ENCODE peak calls at places on chromosomes 16 and 17, in ten cellular contexts. One of them, this sample, is unnamed.

GRCh38 chr17:72139213-72139612 is 18.4 kb downstream of the SOX9 start:
- DNase-seq in transverse colon: no peak
- DNase-seq in kidney epithelial cell: no peak
- DNase-seq in Peyer's patch: no peak
- DNase-seq in epithelial cell of esophagus: peak; percentile 86
- DNase-seq in CD4-positive, alpha-beta memory T cell: no peak
- DNase-seq in fibroblast of mammary gland: peak; percentile 72
- DNase-seq in CD8-positive, alpha-beta memory T cell: no peak
- DNase-seq in cardiac fibroblast: no peak
- DNase-seq in lung: no peak
- DNase-seq in this sample: no peak

GRCh38 chr16:9647981-9648701 is 534.1 kb downstream of the GRIN2A start:
- DNase-seq in cardiac fibroblast: peak; percentile 6
- DNase-seq in epithelial cell of esophagus: peak; percentile 24
- DNase-seq in fibroblast of mammary gland: peak; percentile 36
- DNase-seq in lung: no peak
- DNase-seq in Peyer's patch: no peak
- DNase-seq in transverse colon: no peak
- DNase-seq in CD8-positive, alpha-beta memory T cell: no peak
- DNase-seq in CD4-positive, alpha-beta memory T cell: no peak
- DNase-seq in kidney epithelial cell: no peak
- DNase-seq in this sample: peak; percentile 6

GRCh38 chr17:20988001-20988641 is 54.7 kb downstream of the USP22 start:
- DNase-seq in epithelial cell of esophagus: no peak
- DNase-seq in CD8-positive, alpha-beta memory T cell: no peak
- DNase-seq in transverse colon: no peak
- DNase-seq in cardiac fibroblast: no peak
- DNase-seq in kidney epithelial cell: no peak
- DNase-seq in CD4-positive, alpha-beta memory T cell: no peak
- DNase-seq in Peyer's patch: peak; percentile 31
- DNase-seq in fibroblast of mammary gland: no peak
- DNase-seq in lung: no peak
- DNase-seq in this sample: no peak

GRCh38 chr17:48051706-48052486 is 3.7 kb downstream of the NFE2L1 start:
- DNase-seq in transverse colon: peak; percentile 50
- DNase-seq in kidney epithelial cell: no peak
- DNase-seq in Peyer's patch: peak; percentile 65
- DNase-seq in cardiac fibroblast: peak; percentile 98
- DNase-seq in CD8-positive, alpha-beta memory T cell: no peak
- DNase-seq in lung: no peak
- DNase-seq in CD4-positive, alpha-beta memory T cell: no peak
- DNase-seq in epithelial cell of esophagus: peak; percentile 60
- DNase-seq in fibroblast of mammary gland: peak; percentile 90
- DNase-seq in this sample: no peak

GRCh38 chr17:56319531-56319930 is 166.3 kb downstream of the ANKFN1 start:
- DNase-seq in epithelial cell of esophagus: peak; percentile 59
- DNase-seq in CD8-positive, alpha-beta memory T cell: no peak
- DNase-seq in cardiac fibroblast: peak; percentile 25
- DNase-seq in CD4-positive, alpha-beta memory T cell: no peak
- DNase-seq in Peyer's patch: no peak
- DNase-seq in fibroblast of mammary gland: peak; percentile 84
- DNase-seq in transverse colon: no peak
- DNase-seq in kidney epithelial cell: peak; percentile 7
- DNase-seq in lung: no peak
- DNase-seq in this sample: peak; percentile 59

GRCh38 chr16:66515543-66516171 is 34.3 kb downstream of the TK2 start:
- DNase-seq in transverse colon: no peak
- DNase-seq in Peyer's patch: peak; percentile 46
- DNase-seq in CD8-positive, alpha-beta memory T cell: no peak
- DNase-seq in lung: no peak
- DNase-seq in epithelial cell of esophagus: peak; percentile 35
- DNase-seq in fibroblast of mammary gland: peak; percentile 61
- DNase-seq in kidney epithelial cell: no peak
- DNase-seq in CD4-positive, alpha-beta memory T cell: no peak
- DNase-seq in cardiac fibroblast: peak; percentile 88
- DNase-seq in this sample: no peak

GRCh38 chr16:48862087-48862532 is 252.1 kb upstream of the N4BP1 start:
- DNase-seq in cardiac fibroblast: no peak
- DNase-seq in epithelial cell of esophagus: peak; percentile 67
- DNase-seq in Peyer's patch: no peak
- DNase-seq in CD4-positive, alpha-beta memory T cell: no peak
- DNase-seq in lung: no peak
- DNase-seq in fibroblast of mammary gland: peak; percentile 86
- DNase-seq in CD8-positive, alpha-beta memory T cell: no peak
- DNase-seq in kidney epithelial cell: peak; percentile 4
- DNase-seq in transverse colon: peak; percentile 8
- DNase-seq in this sample: no peak

GRCh38 chr17:46106966-46107644 is 86.1 kb downstream of the KANSL1 start:
- DNase-seq in transverse colon: no peak
- DNase-seq in epithelial cell of esophagus: no peak
- DNase-seq in CD4-positive, alpha-beta memory T cell: no peak
- DNase-seq in lung: no peak
- DNase-seq in fibroblast of mammary gland: no peak
- DNase-seq in Peyer's patch: no peak
- DNase-seq in cardiac fibroblast: no peak
- DNase-seq in kidney epithelial cell: no peak
- DNase-seq in CD8-positive, alpha-beta memory T cell: no peak
- DNase-seq in this sample: no peak

GRCh38 chr16:63618896-63619295 is 1503.0 kb downstream of the CDH11 start:
- DNase-seq in cardiac fibroblast: no peak
- DNase-seq in CD4-positive, alpha-beta memory T cell: no peak
- DNase-seq in transverse colon: no peak
- DNase-seq in epithelial cell of esophagus: no peak
- DNase-seq in CD8-positive, alpha-beta memory T cell: no peak
- DNase-seq in fibroblast of mammary gland: no peak
- DNase-seq in kidney epithelial cell: no peak
- DNase-seq in Peyer's patch: no peak
- DNase-seq in lung: no peak
- DNase-seq in this sample: peak; percentile 22

GRCh38 chr16:49455991-49456745 is 82.6 kb downstream of the C16orf78 start:
- DNase-seq in cardiac fibroblast: no peak
- DNase-seq in CD4-positive, alpha-beta memory T cell: no peak
- DNase-seq in epithelial cell of esophagus: no peak
- DNase-seq in fibroblast of mammary gland: no peak
- DNase-seq in CD8-positive, alpha-beta memory T cell: no peak
- DNase-seq in transverse colon: no peak
- DNase-seq in lung: no peak
- DNase-seq in Peyer's patch: peak; percentile 27
- DNase-seq in kidney epithelial cell: no peak
- DNase-seq in this sample: no peak

GRCh38 chr16:10188236-10188635 is 6.0 kb upstream of the GRIN2A start:
- DNase-seq in transverse colon: no peak
- DNase-seq in Peyer's patch: no peak
- DNase-seq in fibroblast of mammary gland: no peak
- DNase-seq in kidney epithelial cell: no peak
- DNase-seq in lung: no peak
- DNase-seq in CD4-positive, alpha-beta memory T cell: no peak
- DNase-seq in epithelial cell of esophagus: peak; percentile 9
- DNase-seq in CD8-positive, alpha-beta memory T cell: no peak
- DNase-seq in cardiac fibroblast: no peak
- DNase-seq in this sample: no peak

GRCh38 chr17:51200295-51200694 is 34.1 kb downstream of the NME2 start:
- DNase-seq in Peyer's patch: no peak
- DNase-seq in lung: no peak
- DNase-seq in cardiac fibroblast: no peak
- DNase-seq in epithelial cell of esophagus: no peak
- DNase-seq in transverse colon: no peak
- DNase-seq in fibroblast of mammary gland: no peak
- DNase-seq in CD4-positive, alpha-beta memory T cell: peak; percentile 27
- DNase-seq in kidney epithelial cell: no peak
- DNase-seq in CD8-positive, alpha-beta memory T cell: no peak
- DNase-seq in this sample: no peak

GRCh38 chr16:57185446-57185944 is 344 bp downstream of the PSME3IP1 start:
- DNase-seq in CD8-positive, alpha-beta memory T cell: no peak
- DNase-seq in cardiac fibroblast: peak; percentile 69
- DNase-seq in transverse colon: peak; percentile 50
- DNase-seq in epithelial cell of esophagus: peak; percentile 81
- DNase-seq in kidney epithelial cell: no peak
- DNase-seq in Peyer's patch: no peak
- DNase-seq in CD4-positive, alpha-beta memory T cell: no peak
- DNase-seq in fibroblast of mammary gland: peak; percentile 84
- DNase-seq in lung: peak; percentile 40
- DNase-seq in this sample: no peak

GRCh38 chr17:76432712-76433336 is 20.1 kb downstream of the UBE2O start:
- DNase-seq in transverse colon: no peak
- DNase-seq in Peyer's patch: no peak
- DNase-seq in epithelial cell of esophagus: peak; percentile 54
- DNase-seq in lung: no peak
- DNase-seq in cardiac fibroblast: no peak
- DNase-seq in kidney epithelial cell: no peak
- DNase-seq in CD8-positive, alpha-beta memory T cell: no peak
- DNase-seq in fibroblast of mammary gland: peak; percentile 51
- DNase-seq in CD4-positive, alpha-beta memory T cell: no peak
- DNase-seq in this sample: no peak

GRCh38 chr16:66522816-66523590 is 26.9 kb downstream of the TK2 start:
- DNase-seq in fibroblast of mammary gland: no peak
- DNase-seq in cardiac fibroblast: no peak
- DNase-seq in transverse colon: no peak
- DNase-seq in epithelial cell of esophagus: no peak
- DNase-seq in CD4-positive, alpha-beta memory T cell: no peak
- DNase-seq in CD8-positive, alpha-beta memory T cell: no peak
- DNase-seq in Peyer's patch: no peak
- DNase-seq in kidney epithelial cell: no peak
- DNase-seq in lung: no peak
- DNase-seq in this sample: no peak

GRCh38 chr16:6643083-6643686 is 689.5 kb upstream of the RBFOX1 start:
- DNase-seq in epithelial cell of esophagus: peak; percentile 64
- DNase-seq in CD4-positive, alpha-beta memory T cell: peak; percentile 28
- DNase-seq in kidney epithelial cell: no peak
- DNase-seq in transverse colon: peak; percentile 49
- DNase-seq in fibroblast of mammary gland: peak; percentile 50
- DNase-seq in cardiac fibroblast: peak; percentile 63
- DNase-seq in lung: no peak
- DNase-seq in Peyer's patch: peak; percentile 83
- DNase-seq in CD8-positive, alpha-beta memory T cell: peak; percentile 21
- DNase-seq in this sample: peak; percentile 14

GRCh38 chr17:28416703-28417311 is 10.8 kb upstream of the SLC46A1 start:
- DNase-seq in lung: peak; percentile 71
- DNase-seq in cardiac fibroblast: peak; percentile 76
- DNase-seq in CD8-positive, alpha-beta memory T cell: peak; percentile 45
- DNase-seq in CD4-positive, alpha-beta memory T cell: peak; percentile 58
- DNase-seq in fibroblast of mammary gland: peak; percentile 64
- DNase-seq in kidney epithelial cell: no peak
- DNase-seq in epithelial cell of esophagus: peak; percentile 78
- DNase-seq in Peyer's patch: peak; percentile 85
- DNase-seq in transverse colon: peak; percentile 68
- DNase-seq in this sample: peak; percentile 10

GRCh38 chr17:8611671-8612298 is 18.7 kb downstream of the MYH10 start:
- DNase-seq in CD8-positive, alpha-beta memory T cell: no peak
- DNase-seq in cardiac fibroblast: peak; percentile 87
- DNase-seq in kidney epithelial cell: no peak
- DNase-seq in Peyer's patch: no peak
- DNase-seq in epithelial cell of esophagus: no peak
- DNase-seq in lung: no peak
- DNase-seq in transverse colon: no peak
- DNase-seq in fibroblast of mammary gland: peak; percentile 33
- DNase-seq in CD4-positive, alpha-beta memory T cell: no peak
- DNase-seq in this sample: no peak
- H3K4me3 ChIP-seq in CD8-positive, alpha-beta memory T cell: no peak overlapping the region
- H3K4me3 ChIP-seq in cardiac fibroblast: peak overlapping the region; percentile 48
- H3K4me3 ChIP-seq in kidney epithelial cell: no peak overlapping the region
- H3K4me3 ChIP-seq in Peyer's patch: no peak overlapping the region
- H3K4me3 ChIP-seq in epithelial cell of esophagus: no peak overlapping the region
- H3K4me3 ChIP-seq in lung: no peak overlapping the region
- H3K4me3 ChIP-seq in transverse colon: no peak overlapping the region
- H3K4me3 ChIP-seq in fibroblast of mammary gland: peak overlapping the region; percentile 25
- H3K4me3 ChIP-seq in CD4-positive, alpha-beta memory T cell: no peak overlapping the region
- H3K4me3 ChIP-seq in this sample: peak overlapping the region; percentile 29

DNA sequence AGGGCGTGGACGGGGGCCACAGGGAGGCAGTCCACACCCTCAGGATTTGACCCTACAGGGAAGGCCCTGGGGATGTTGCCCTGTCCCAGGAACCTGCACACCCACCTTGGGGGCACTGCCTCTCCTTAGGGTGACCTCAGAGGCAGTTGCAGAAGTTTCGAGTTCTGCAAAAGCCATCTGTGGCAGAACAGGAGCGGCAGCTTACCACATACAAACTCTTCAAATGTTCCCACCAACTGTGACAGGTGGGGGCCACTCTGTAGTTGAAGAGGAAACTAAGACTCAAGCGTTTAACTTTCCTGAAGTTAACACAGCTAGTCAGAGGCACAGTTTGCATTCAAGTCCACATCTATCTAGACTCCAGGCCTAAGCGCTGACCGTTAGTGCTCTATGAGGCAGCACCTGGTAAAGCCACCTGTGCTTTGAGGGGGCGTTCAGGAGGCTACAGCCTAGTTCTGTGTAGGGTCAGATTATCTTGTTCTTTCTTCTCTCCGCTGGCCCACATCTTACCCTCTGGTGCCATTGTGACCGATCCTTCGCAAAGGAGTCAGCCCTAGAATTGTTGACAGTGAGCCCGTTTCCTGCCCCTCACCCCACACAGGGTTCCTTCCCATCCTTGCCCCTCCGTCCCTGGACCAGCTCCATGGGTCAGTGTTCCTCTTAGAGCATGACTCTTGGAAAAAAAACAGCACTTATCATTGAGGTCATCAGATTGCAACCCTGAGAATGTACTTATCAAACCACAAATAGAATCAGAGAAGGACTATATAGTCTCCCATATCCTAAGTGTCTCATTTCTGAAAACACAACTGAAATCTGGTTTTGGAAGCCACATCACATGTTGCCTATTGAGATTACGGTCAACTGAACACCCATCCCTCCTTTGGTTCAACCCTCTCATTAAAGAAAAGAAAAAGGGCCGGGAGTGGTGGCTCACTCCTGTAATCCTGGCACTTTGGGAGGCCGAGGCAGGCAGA is 45.4 kb downstream of the CDH1 start:
- DNase-seq in cardiac fibroblast: no peak
- DNase-seq in kidney epithelial cell: no peak
- DNase-seq in Peyer's patch: no peak
- DNase-seq in fibroblast of mammary gland: no peak
- DNase-seq in lung: no peak
- DNase-seq in epithelial cell of esophagus: no peak
- DNase-seq in CD4-positive, alpha-beta memory T cell: no peak
- DNase-seq in transverse colon: no peak
- DNase-seq in CD8-positive, alpha-beta memory T cell: no peak
- DNase-seq in this sample: no peak
- H3K4me3 ChIP-seq in cardiac fibroblast: no peak overlapping the region
- H3K4me3 ChIP-seq in kidney epithelial cell: no peak overlapping the region
- H3K4me3 ChIP-seq in Peyer's patch: no peak overlapping the region
- H3K4me3 ChIP-seq in fibroblast of mammary gland: no peak overlapping the region
- H3K4me3 ChIP-seq in lung: no peak overlapping the region
- H3K4me3 ChIP-seq in epithelial cell of esophagus: no peak overlapping the region
- H3K4me3 ChIP-seq in CD4-positive, alpha-beta memory T cell: no peak overlapping the region
- H3K4me3 ChIP-seq in transverse colon: no peak overlapping the region
- H3K4me3 ChIP-seq in CD8-positive, alpha-beta memory T cell: no peak overlapping the region
- H3K4me3 ChIP-seq in this sample: no peak overlapping the region

GRCh38 chr17:29791336-29791735 is 138.7 kb downstream of the SSH2 start:
- DNase-seq in kidney epithelial cell: no peak
- DNase-seq in fibroblast of mammary gland: no peak
- DNase-seq in lung: no peak
- DNase-seq in cardiac fibroblast: no peak
- DNase-seq in CD4-positive, alpha-beta memory T cell: no peak
- DNase-seq in epithelial cell of esophagus: peak; percentile 62
- DNase-seq in CD8-positive, alpha-beta memory T cell: no peak
- DNase-seq in transverse colon: no peak
- DNase-seq in Peyer's patch: no peak
- DNase-seq in this sample: no peak
- H3K4me3 ChIP-seq in kidney epithelial cell: no peak overlapping the region
- H3K4me3 ChIP-seq in fibroblast of mammary gland: no peak overlapping the region
- H3K4me3 ChIP-seq in lung: no peak overlapping the region
- H3K4me3 ChIP-seq in cardiac fibroblast: no peak overlapping the region
- H3K4me3 ChIP-seq in CD4-positive, alpha-beta memory T cell: no peak overlapping the region
- H3K4me3 ChIP-seq in epithelial cell of esophagus: no peak overlapping the region
- H3K4me3 ChIP-seq in CD8-positive, alpha-beta memory T cell: no peak overlapping the region
- H3K4me3 ChIP-seq in transverse colon: no peak overlapping the region
- H3K4me3 ChIP-seq in Peyer's patch: no peak overlapping the region
- H3K4me3 ChIP-seq in this sample: no peak overlapping the region

GRCh38 chr16:17369441-17369951 is 101.3 kb downstream of the XYLT1 start:
- DNase-seq in Peyer's patch: peak; percentile 92
- DNase-seq in transverse colon: peak; percentile 71
- DNase-seq in CD8-positive, alpha-beta memory T cell: peak; percentile 87
- DNase-seq in CD4-positive, alpha-beta memory T cell: peak; percentile 85
- DNase-seq in fibroblast of mammary gland: no peak
- DNase-seq in kidney epithelial cell: no peak
- DNase-seq in lung: peak; percentile 42
- DNase-seq in cardiac fibroblast: no peak
- DNase-seq in epithelial cell of esophagus: no peak
- DNase-seq in this sample: no peak
- H3K4me3 ChIP-seq in Peyer's patch: no peak overlapping the region
- H3K4me3 ChIP-seq in transverse colon: peak overlapping the region; percentile 2
- H3K4me3 ChIP-seq in CD8-positive, alpha-beta memory T cell: peak overlapping the region; percentile 72
- H3K4me3 ChIP-seq in CD4-positive, alpha-beta memory T cell: peak overlapping the region; percentile 21
- H3K4me3 ChIP-seq in fibroblast of mammary gland: no peak overlapping the region
- H3K4me3 ChIP-seq in kidney epithelial cell: no peak overlapping the region
- H3K4me3 ChIP-seq in lung: no peak overlapping the region
- H3K4me3 ChIP-seq in cardiac fibroblast: no peak overlapping the region
- H3K4me3 ChIP-seq in epithelial cell of esophagus: no peak overlapping the region
- H3K4me3 ChIP-seq in this sample: no peak overlapping the region